ENCODE peak calls at places on chromosomes 4 and X, in four cellular contexts. N is mesenchymal stem cell, T is iris pigment epithelial cell, K is astrocyte. O is an unnamed sample.

GRCh38 chr4:38099020-38099600 is 138.9 kb downstream of the PTTG2 start:
- DNase-seq in K (no peak), N (no peak), T (no peak), O (peak)

GRCh38 chr4:5863461-5864113 is 29.3 kb downstream of the CRMP1 start:
- DNase-seq in T (peak), N (peak), K (peak), O (peak)

GRCh38 chr4:185708348-185708747 is 103.6 kb downstream of the SORBS2 start:
- DNase-seq in N (no peak), K (peak), T (peak), O (peak)

GRCh38 chr4:59535541-59535940 is 1664.6 kb upstream of the ADGRL3 start:
- DNase-seq in T (no peak), N (no peak), K (no peak), O (peak)

GRCh38 chrX:49155900-49156837 is 6.4 kb upstream of the MAGIX start:
- DNase-seq in T (peak), N (peak), K (peak), O (peak)

GRCh38 chr4:145041378-145041777 is 56.6 kb downstream of the ANAPC10 start:
- DNase-seq in K (no peak), N (no peak), T (no peak), O (no peak)

GRCh38 chr4:184534511-184535391 is 60.4 kb upstream of the IRF2 start:
- DNase-seq in K (peak), T (peak), N (peak), O (peak)

GRCh38 chrX:41313419-41313818 is 20.5 kb upstream of the DDX3X start:
- DNase-seq in K (peak), T (peak), N (peak), O (peak)

GRCh38 chr4:40270609-40271008 is 64.5 kb upstream of the CHRNA9 start:
- DNase-seq in K (no peak), T (no peak), N (no peak), O (no peak)

GRCh38 chr4:107760281-107760947 is 40.4 kb upstream of the PAPSS1 start:
- DNase-seq in K (no peak), T (peak), N (no peak), O (no peak)

GRCh38 chr4:109410776-109411175 is 22.8 kb upstream of the SEC24B start:
- DNase-seq in N (no peak), K (peak), T (peak), O (peak)

GRCh38 chrX:152619897-152620296 is 17.8 kb upstream of the GABRQ start:
- DNase-seq in N (no peak), T (no peak), K (peak), O (no peak)

GRCh38 chrX:153460826-153461225 is 9.6 kb downstream of the HAUS7 start:
- DNase-seq in N (peak), T (peak), K (no peak), O (peak)